ENCODE peak calls at places on chromosomes 4 and X, in five cellular contexts. G is NCI-H1694, C is NCI-H1092, Q is germinal center, V is GM06990. P is an unnamed sample.

GRCh38 chr4:113232194-113232593 is 182.7 kb downstream of the ANK2 start:
- DNase-seq in G (no peak), C (no peak), Q (no peak), V (no peak), P (no peak)

GRCh38 chrX:2967998-2968909 is 38.1 kb upstream of the ARSH start:
- DNase-seq in G (no peak), C (no peak), Q (no peak), V (no peak), P (no peak)

GRCh38 chrX:119885554-119886428 is 9.9 kb upstream of the AKAP14 start:
- DNase-seq in G (no peak), C (no peak), Q (no peak), V (no peak), P (peak)

GRCh38 chr4:64756016-64756415 is 346.8 kb upstream of the TECRL start:
- DNase-seq in G (no peak), C (no peak), Q (no peak), V (no peak), P (no peak)

GRCh38 chr4:182193261-182193660 is 49.9 kb upstream of the TENM3 start:
- DNase-seq in G (no peak), C (no peak), Q (no peak), V (no peak), P (no peak)

GRCh38 chrX:121958886-121959285 is 911.5 kb downstream of the GLUD2 start:
- DNase-seq in G (no peak), C (no peak), Q (no peak), V (no peak), P (no peak)

GRCh38 chr4:156949373-156949814 is 22.2 kb downstream of the PDGFC start:
- DNase-seq in G (no peak), C (no peak), Q (no peak), V (no peak), P (peak)

GRCh38 chr4:6471303-6472007 is 959 bp downstream of the PPP2R2C start:
- DNase-seq in G (no peak), C (no peak), Q (no peak), V (no peak), P (no peak)

GRCh38 chr4:144667500-144667899 is 21.5 kb downstream of the HHIP start:
- DNase-seq in G (no peak), C (no peak), Q (no peak), V (no peak), P (no peak)

GRCh38 chr4:156481845-156482244 is 489.8 kb downstream of the PDGFC start:
- DNase-seq in G (no peak), C (no peak), Q (no peak), V (no peak), P (no peak)

GRCh38 chrX:27918799-27919198 is 62.5 kb downstream of the DCAF8L1 start:
- DNase-seq in G (no peak), C (no peak), Q (no peak), V (no peak), P (no peak)

GRCh38 chr4:39442910-39443480 is 15.7 kb downstream of the RPL9 start:
- DNase-seq in G (no peak), C (no peak), Q (no peak), V (no peak), P (no peak)

GRCh38 chrX:106696502-106696901 is 30.0 kb upstream of the RNF128 start:
- DNase-seq in G (no peak), C (no peak), Q (no peak), V (no peak), P (no peak)

GRCh38 chrX:124504106-124504983 is 158.0 kb downstream of the SH2D1A start:
- DNase-seq in G (no peak), C (no peak), Q (no peak), V (peak), P (no peak)

P was measured in PC-9.